ENCODE peak calls at places on chromosomes 6 and 20, in five cellular contexts. W is A549, Y is epithelial cell of proximal tubule, E is GM23338, C is cardiac muscle cell. H is an unnamed sample.

GRCh38 chr6:84055646-84056045 is 22.1 kb downstream of the MRAP2 start:
- DNase-seq in W (no peak), Y (no peak), E (no peak), C (no peak), H (no peak)

GRCh38 chr6:137094411-137095008 is 49.7 kb upstream of the IL20RA start:
- DNase-seq in W (peak), Y (peak), E (peak), C (peak), H (peak)

GRCh38 chr6:85077098-85077497 is 312.7 kb upstream of the TBX18 start:
- DNase-seq in W (no peak), Y (no peak), E (no peak), C (no peak), H (peak)

GRCh38 chr20:12764053-12764452 is 244.7 kb upstream of the SPTLC3 start:
- DNase-seq in W (no peak), Y (no peak), E (peak), C (no peak), H (no peak)

GRCh38 chr6:126199482-126199881 is 140.4 kb upstream of the CENPW start:
- DNase-seq in W (no peak), Y (no peak), E (no peak), C (no peak), H (no peak)

GRCh38 chr6:33668328-33668727 is 43.2 kb downstream of the UQCC2 start:
- DNase-seq in W (no peak), Y (no peak), E (no peak), C (no peak), H (no peak)

GRCh38 chr6:10166031-10166430 is 248.8 kb downstream of the TFAP2A start:
- DNase-seq in W (no peak), Y (no peak), E (no peak), C (no peak), H (no peak)

GRCh38 chr6:37171141-37171969 is 1.4 kb downstream of the PIM1 start:
- DNase-seq in W (no peak), Y (no peak), E (peak), C (peak), H (peak)

GRCh38 chr6:20661721-20662120 is 127.5 kb downstream of the CDKAL1 start:
- DNase-seq in W (no peak), Y (no peak), E (peak), C (no peak), H (peak)

GRCh38 chr6:7629321-7629720 is 39.3 kb downstream of the SNRNP48 start:
- DNase-seq in W (no peak), Y (no peak), E (no peak), C (no peak), H (peak)

GRCh38 chr20:23436681-23437080 is 2.8 kb upstream of the CSTL1 start:
- DNase-seq in W (no peak), Y (no peak), E (no peak), C (no peak), H (no peak)

GRCh38 chr20:64188682-64189529 is 24.7 kb downstream of the MYT1 start:
- DNase-seq in W (peak), Y (peak), E (peak), C (no peak), H (no peak)

GRCh38 chr20:2093200-2093781 is 8.3 kb upstream of the STK35 start:
- DNase-seq in W (peak), Y (no peak), E (peak), C (peak), H (peak)

GRCh38 chr6:44041461-44042260 is 85.6 kb downstream of the MRPL14 start:
- DNase-seq in W (peak), Y (peak), E (peak), C (no peak), H (peak)

GRCh38 chr6:37512400-37512958 is 12.8 kb upstream of the CCDC167 start:
- DNase-seq in W (no peak), Y (no peak), E (peak), C (peak), H (no peak)

GRCh38 chr20:23049201-23049932 is at the start of gene THBD:
- DNase-seq in W (peak), Y (peak), E (peak), C (peak), H (peak)

GRCh38 chr20:25237610-25238318 is 10.1 kb upstream of the PYGB start:
- DNase-seq in W (peak), Y (peak), E (no peak), C (no peak), H (peak)

GRCh38 chr6:106823732-106824351 is 150.7 kb downstream of the CD24 start:
- DNase-seq in W (no peak), Y (no peak), E (peak), C (no peak), H (no peak)

GRCh38 chr20:54103067-54103761 is 32.8 kb upstream of the BCAS1 start:
- DNase-seq in W (no peak), Y (peak), E (peak), C (peak), H (peak)

GRCh38 chr6:111358454-111358853 is 124.6 kb downstream of the REV3L start:
- DNase-seq in W (no peak), Y (peak), E (no peak), C (no peak), H (no peak)

GRCh38 chr20:40414843-40415615 is 274.0 kb downstream of the MAFB start:
- DNase-seq in W (no peak), Y (no peak), E (no peak), C (no peak), H (no peak)

GRCh38 chr20:51426879-51427624 is 115.5 kb downstream of the NFATC2 start:
- DNase-seq in W (no peak), Y (no peak), E (no peak), C (no peak), H (no peak)

GRCh38 chr20:2242678-2243077 is 53.1 kb upstream of the TGM3 start:
- DNase-seq in W (no peak), Y (no peak), E (no peak), C (no peak), H (no peak)

GRCh38 chr6:140907235-140907634 is 1225.5 kb upstream of the GJE1 start:
- DNase-seq in W (no peak), Y (no peak), E (no peak), C (no peak), H (no peak)

GRCh38 chr6:151349651-151350270 is 41.6 kb downstream of the ZBTB2 start:
- DNase-seq in W (no peak), Y (no peak), E (no peak), C (no peak), H (no peak)

GRCh38 chr20:44080646-44081267 is 106.2 kb downstream of the JPH2 start:
- DNase-seq in W (peak), Y (no peak), E (peak), C (peak), H (peak)

GRCh38 chr6:168103036-168103830 is 24.2 kb upstream of the FRMD1 start:
- DNase-seq in W (no peak), Y (no peak), E (no peak), C (no peak), H (no peak)

DNA sequence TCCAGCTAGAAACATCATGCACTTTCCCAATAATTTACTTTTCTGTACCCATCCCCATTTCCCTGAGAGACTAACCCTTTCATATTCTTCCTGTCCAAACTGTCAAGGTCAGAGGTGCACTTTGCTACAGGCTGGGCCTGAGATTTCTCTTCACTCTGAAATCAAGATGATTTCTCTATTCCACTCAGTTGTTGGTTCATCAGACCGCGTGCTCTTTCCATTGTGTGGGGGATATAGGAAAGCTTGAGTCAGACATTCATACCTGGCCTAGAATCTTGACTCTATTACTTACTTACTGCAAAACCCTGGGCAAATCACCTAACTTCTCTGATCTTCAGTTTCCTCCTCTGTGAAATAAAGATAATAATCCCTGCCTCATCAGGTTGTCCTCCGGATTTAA is 4.7 kb upstream of the ZDHHC14 start:
- DNase-seq in W (no peak), Y (no peak), E (no peak), C (no peak), H (no peak)
- H3K4me3 ChIP-seq in W (no peak), Y (no peak), E (no peak), C (no peak), H (no peak)

DNA sequence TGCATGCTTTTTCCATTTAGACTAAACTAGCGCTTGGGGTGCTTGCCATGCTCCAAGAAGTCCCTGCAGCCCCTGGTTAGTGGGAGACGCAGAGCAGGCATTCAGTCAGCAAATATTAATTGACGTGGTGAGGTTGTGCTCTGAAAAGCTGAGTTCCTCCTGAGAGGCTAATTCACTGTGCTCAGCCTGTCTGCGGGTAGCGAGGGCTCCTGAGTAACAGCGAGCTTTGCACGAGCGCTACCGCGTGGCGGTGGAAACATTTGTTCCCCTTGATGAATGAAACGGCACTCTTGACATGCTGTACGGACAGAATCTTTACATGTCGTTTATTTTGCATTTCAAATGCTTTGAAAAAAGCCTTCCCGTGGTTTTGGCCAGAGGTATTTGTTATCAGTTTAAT is 170.6 kb upstream of the AGPAT4 start:
- DNase-seq in W (no peak), Y (no peak), E (peak), C (no peak), H (peak)
- TF ChIP-seq CTCF in W (no peak), Y (peak), E (peak), C (peak), H (no peak)

GRCh38 chr6:55536579-55536978 is 42.4 kb downstream of the HMGCLL1 start:
- DNase-seq in W (no peak), Y (no peak), E (no peak), C (no peak), H (no peak)
- H3K4me3 ChIP-seq in W (no peak), Y (no peak), E (no peak), C (no peak), H (no peak)

GRCh38 chr20:20461526-20461925 is 93.6 kb downstream of the INSM1 start:
- DNase-seq in W (no peak), Y (no peak), E (peak), C (no peak), H (no peak)

GRCh38 chr20:20462185-20462584 is 94.3 kb downstream of the INSM1 start:
- DNase-seq in W (no peak), Y (no peak), E (peak), C (no peak), H (no peak)

GRCh38 chr20:20466341-20466879 is 98.5 kb downstream of the INSM1 start:
- DNase-seq in W (no peak), Y (no peak), E (no peak), C (no peak), H (peak)

GRCh38 chr20:20463933-20464374 is 96.0 kb downstream of the INSM1 start:
- DNase-seq in W (no peak), Y (no peak), E (peak), C (no peak), H (no peak)

GRCh38 chr20:20465259-20465658 is 97.4 kb downstream of the INSM1 start:
- DNase-seq in W (no peak), Y (no peak), E (peak), C (no peak), H (peak)
- TF ChIP-seq CTCF in W (peak), Y (peak), E (peak), C (peak), H (peak)

DNA sequence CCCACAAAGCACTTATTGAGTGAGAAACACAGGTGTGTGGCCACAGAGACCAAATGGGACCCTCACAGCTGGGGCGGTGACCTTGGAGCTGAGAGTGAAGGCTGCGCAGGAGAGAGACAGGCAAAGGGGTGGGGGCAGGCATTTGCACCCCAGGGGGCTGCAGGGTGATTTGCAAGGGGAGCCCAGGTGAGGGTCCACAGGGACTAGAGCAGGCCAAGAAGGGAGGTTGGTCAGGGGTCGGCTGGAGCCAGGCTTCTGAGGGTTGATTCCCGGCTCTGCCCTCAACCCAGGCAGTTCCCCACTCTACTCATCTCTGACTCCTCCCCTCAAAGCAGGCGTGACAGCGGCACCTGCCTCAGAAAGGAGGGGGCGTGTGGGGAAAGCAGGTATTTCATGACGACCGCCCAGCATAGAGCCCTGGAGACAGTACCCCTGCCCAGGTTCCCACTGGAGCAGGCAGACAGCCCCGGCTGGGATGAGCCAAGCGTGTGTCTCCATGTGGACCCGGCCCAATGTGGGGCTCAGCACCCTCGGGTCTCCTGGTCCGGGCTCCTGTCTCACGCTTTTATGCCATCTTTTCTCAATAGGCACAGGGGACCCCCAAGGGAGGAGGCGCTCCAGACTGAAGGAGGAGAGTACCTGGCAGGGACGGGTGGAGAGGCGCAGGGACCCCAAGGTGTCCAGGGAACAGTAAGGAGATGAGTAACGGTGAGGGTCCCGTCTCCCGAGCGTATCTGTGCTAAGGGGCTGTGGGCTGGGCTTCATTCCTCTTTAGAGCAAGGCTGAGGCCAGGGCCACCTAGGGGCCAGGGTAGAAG is 3.1 kb upstream of the MRGBP start:
- DNase-seq in W (no peak), Y (no peak), E (peak), C (no peak), H (no peak)
- H3K4me3 ChIP-seq in W (no peak), Y (no peak), E (no peak), C (no peak), H (no peak)

GRCh38 chr20:17889226-17889625 is 79.4 kb downstream of the SNX5 start:
- DNase-seq in W (no peak), Y (no peak), E (no peak), C (no peak), H (no peak)
- TF ChIP-seq CTCF in W (no peak), Y (peak), E (peak), C (peak), H (no peak)

GRCh38 chr20:16729565-16730460 is at the start of gene SNRPB2:
- DNase-seq in W (peak), Y (peak), E (peak), C (peak), H (peak)

GRCh38 chr20:16732506-16733152 is 2.8 kb downstream of the SNRPB2 start:
- DNase-seq in W (no peak), Y (no peak), E (no peak), C (no peak), H (no peak)

DNA sequence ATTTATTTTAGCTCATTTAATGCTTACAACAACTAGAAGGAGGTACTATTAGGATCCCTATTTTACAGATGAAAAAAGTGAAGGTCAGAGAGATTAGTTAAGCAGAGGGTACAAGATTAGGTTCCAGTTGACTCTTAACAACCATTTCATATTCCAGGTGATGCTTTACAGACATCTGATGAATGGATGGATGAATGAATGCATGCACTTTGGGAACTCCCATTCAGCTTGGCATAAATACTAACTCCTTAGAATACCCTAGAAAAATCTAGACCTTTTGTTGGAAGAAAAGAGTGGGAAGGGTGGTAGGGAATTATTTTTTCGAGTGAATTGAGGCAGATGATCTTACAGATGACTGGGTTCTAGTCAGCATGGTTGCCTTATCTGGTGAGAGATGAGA is 746 bp upstream of the SNRPB2 start:
- DNase-seq in W (no peak), Y (no peak), E (no peak), C (no peak), H (no peak)
- H3K4me3 ChIP-seq in W (peak), Y (peak), E (peak), C (no peak), H (peak)

H was measured in foreskin fibroblast.